ENCODE peak calls at places on chromosomes 11 and 22, in four cellular contexts. C is neural progenitor cell, O is vagina, N is cardiac fibroblast. V is an unnamed sample.

GRCh38 chr11:11458523-11458922 is 105.5 kb upstream of the CSNK2A3 start:
- DNase-seq in C (no peak), O (no peak), N (no peak), V (no peak)

GRCh38 chr11:93773601-93774200 is 10.4 kb upstream of the MED17 start:
- DNase-seq in C (no peak), O (no peak), N (no peak), V (no peak)

GRCh38 chr11:6612816-6613136 is 760 bp upstream of the TAF10 start:
- DNase-seq in C (peak), O (no peak), N (no peak), V (peak)

GRCh38 chr11:90423378-90423777 is 200.5 kb upstream of the CHORDC1 start:
- DNase-seq in C (peak), O (no peak), N (no peak), V (no peak)

GRCh38 chr11:119375629-119376196 is 5.8 kb downstream of the USP2 start:
- DNase-seq in C (peak), O (peak), N (peak), V (no peak)

GRCh38 chr11:7906481-7906880 is 24.6 kb downstream of the OR10A6 start:
- DNase-seq in C (no peak), O (no peak), N (no peak), V (no peak)

GRCh38 chr11:19868281-19868821 is 155.7 kb downstream of the NAV2 start:
- DNase-seq in C (no peak), O (no peak), N (peak), V (no peak)

GRCh38 chr11:121467965-121468364 is 15.2 kb upstream of the SORL1-AS1 start:
- DNase-seq in C (no peak), O (no peak), N (no peak), V (no peak)

GRCh38 chr11:7977251-7977917 is 9.8 kb upstream of the EIF3F start:
- DNase-seq in C (no peak), O (no peak), N (peak), V (no peak)

DNA sequence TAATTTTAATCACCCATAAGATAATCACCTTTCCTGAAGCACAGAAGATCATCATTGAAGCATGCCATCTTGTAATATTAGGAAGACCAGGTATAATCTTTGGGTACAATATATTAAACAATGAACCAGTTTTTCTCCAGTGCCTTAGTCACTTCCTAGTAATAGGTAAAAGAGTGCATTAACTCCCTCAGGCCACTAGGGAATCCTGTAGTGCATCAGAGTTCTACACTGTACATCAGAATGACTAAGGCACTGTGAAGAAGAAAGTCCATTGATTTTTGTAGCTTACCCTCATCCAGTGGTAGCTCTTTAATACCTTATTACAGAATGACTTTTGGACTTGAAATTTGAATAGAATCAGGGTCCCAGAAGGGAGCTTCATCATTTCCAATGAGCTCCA is 4.5 kb downstream of the C11orf87 start:
- DNase-seq in C (peak), O (no peak), N (peak), V (no peak)
- TF ChIP-seq CTCF in C (peak), O (no peak), N (peak), V (peak)

GRCh38 chr11:132876301-132877071 is 655.8 kb downstream of the OPCML start:
- DNase-seq in C (no peak), O (no peak), N (no peak), V (no peak)
- TF ChIP-seq CTCF in C (no peak), O (no peak), N (no peak), V (no peak)

DNA sequence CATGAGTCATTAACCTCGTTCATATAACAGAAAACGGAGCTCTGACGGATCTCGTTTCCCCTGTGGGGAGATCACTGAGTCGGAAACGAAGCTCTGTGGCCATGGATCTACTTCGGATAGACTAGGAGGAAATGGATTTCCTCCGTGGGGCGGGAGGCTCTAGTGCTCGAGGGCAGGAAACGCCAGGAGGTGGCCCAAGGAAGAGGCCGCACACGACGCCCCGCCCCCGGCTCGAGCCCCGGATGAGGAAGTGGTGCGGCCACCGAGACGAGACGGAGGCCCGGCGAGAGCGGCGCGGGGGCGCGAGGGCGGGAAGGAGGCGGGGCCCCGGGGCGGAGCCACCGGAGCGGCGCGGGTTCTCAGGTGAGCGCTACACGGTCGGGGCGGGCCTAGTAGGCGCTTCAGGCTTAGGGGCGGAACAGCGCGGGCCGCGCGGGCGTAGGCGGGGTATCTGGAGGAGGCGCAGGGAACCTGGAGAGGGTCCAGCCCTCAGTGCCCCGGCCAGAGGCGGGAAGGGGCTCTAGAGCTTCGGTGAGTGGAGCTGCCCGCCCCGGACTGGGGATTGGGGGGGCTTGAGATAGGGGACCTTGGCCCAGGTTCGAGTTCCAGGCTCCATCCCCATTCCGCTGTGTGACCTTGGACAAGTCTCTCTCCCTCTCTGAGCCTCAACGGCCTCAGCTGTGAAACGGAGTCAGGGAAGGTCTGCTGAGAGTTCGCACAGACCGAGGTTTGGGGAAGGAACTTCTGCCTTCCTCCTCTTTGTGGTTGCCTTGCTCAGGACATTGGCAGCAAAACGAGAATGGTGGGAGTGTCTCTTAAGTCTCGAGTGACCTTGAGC is at the start of gene DEPDC5:
- DNase-seq in C (peak), O (peak), N (peak), V (peak)
- TF ChIP-seq CTCF in C (peak), O (no peak), N (no peak), V (no peak)

DNA sequence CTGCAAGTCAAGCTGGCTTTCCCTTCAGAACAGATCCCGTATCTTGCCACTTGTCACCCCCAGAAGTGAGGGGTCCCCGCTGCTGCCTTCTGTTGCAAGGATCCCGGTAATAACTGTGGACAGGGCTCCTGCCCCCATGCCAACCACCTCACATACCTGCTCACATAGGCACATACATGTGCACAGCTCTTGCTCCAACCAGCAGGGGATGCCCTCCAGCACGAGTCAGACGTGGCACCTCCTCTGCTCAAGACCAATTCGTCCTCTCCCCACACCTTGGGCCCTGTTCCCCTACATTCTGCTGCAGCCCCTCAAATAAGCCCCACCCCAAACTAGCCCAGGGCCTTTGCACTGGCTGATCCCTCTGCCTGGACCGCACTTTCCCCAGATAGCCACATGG is 163.3 kb downstream of the CRYBB2 start:
- DNase-seq in C (no peak), O (no peak), N (no peak), V (no peak)
- TF ChIP-seq CTCF in C (no peak), O (no peak), N (peak), V (no peak)

GRCh38 chr11:14826580-14826979 is 65.5 kb downstream of the CYP2R1 start:
- DNase-seq in C (no peak), O (no peak), N (no peak), V (no peak)
- TF ChIP-seq CTCF in C (no peak), O (no peak), N (no peak), V (no peak)

GRCh38 chr11:128904872-128905344 is 13.8 kb downstream of the KCNJ5 start:
- DNase-seq in C (peak), O (no peak), N (no peak), V (no peak)

GRCh38 chr11:128904303-128904871 is 13.2 kb downstream of the KCNJ5 start:
- DNase-seq in C (peak), O (no peak), N (no peak), V (no peak)

GRCh38 chr11:128908391-128909246 is 17.5 kb downstream of the KCNJ5 start:
- DNase-seq in C (no peak), O (no peak), N (peak), V (no peak)

GRCh38 chr11:128905345-128906184 is 14.4 kb downstream of the KCNJ5 start:
- DNase-seq in C (peak), O (no peak), N (peak), V (peak)

DNA sequence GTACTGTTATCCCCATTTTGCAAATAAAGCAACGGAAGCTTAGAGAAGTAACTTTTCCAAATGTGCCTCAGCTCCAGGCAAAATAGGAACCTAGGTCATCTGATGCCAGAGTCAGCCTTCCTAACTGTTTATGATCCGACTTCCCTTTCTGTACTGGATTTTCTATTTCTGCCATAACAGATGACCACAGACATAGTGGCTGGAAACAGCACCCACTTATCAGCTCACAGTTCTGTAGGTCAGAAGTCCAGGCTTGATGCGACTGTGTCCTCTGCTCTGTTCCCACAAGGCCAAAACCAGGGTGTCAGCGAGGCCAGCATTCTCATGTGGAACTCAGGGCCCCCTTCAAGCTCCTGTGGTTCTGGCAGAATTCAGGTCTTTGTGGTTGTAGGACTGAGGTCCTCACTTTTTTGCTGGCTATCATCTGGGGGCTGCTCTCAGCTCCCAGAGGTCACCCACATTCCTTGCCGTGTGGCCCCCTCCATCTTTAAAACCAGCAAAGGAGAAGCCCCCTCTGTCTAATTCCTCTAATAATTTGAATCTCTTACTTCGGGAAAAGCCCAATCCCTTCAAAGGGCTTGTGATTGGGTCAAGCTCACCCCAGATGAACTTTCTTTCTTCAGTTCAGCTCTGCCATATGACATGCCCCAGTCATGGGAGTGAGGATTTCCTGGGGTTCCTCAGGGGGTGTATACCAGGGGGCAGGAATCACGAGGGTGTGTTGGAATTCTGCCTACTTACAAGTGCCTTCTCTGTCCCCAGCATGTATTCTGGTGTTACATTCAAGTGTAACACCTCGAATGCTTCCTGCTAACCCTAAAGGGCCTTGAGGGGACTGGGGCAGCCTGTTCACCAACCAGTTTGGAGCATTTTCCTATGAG is 15.3 kb downstream of the KCNJ5 start:
- DNase-seq in C (no peak), O (no peak), N (no peak), V (no peak)
- TF ChIP-seq CTCF in C (no peak), O (no peak), N (no peak), V (peak)

GRCh38 chr22:41683052-41683451 is 5.6 kb downstream of the SNU13 start:
- DNase-seq in C (no peak), O (no peak), N (no peak), V (no peak)

GRCh38 chr22:41682033-41682807 is 6.4 kb downstream of the SNU13 start:
- DNase-seq in C (peak), O (peak), N (peak), V (peak)

GRCh38 chr22:41684194-41684593 is 4.5 kb downstream of the SNU13 start:
- DNase-seq in C (no peak), O (no peak), N (no peak), V (no peak)

GRCh38 chr22:41683616-41684015 is 5.1 kb downstream of the SNU13 start:
- DNase-seq in C (no peak), O (no peak), N (no peak), V (no peak)

GRCh38 chr22:41681616-41682015 is 7.1 kb downstream of the SNU13 start:
- DNase-seq in C (no peak), O (no peak), N (no peak), V (no peak)
- TF ChIP-seq CTCF in C (no peak), O (no peak), N (no peak), V (no peak)

V was measured in endothelial cell.